ENCODE peak calls at places on chromosomes 6 and 20, in ten cellular contexts. H is HTR-8/SVneo; P is WTC11; S is upper lobe of right lung; G is activated T-cell treated with anti-CD3 and anti-CD28 coated beads for 48 hours; X is A673; T is stimulated activated CD4-positive, alpha-beta T cell treated with anti-CD3 and anti-CD28 coated beads, TNF-alpha, amount 100 ng/mL, for 1 hour; K is NCI-H345; W is NCI-H2227 treated with DMSO at 0.1 percent for 48 hours; R is thoracic aorta. A is an unnamed sample.

GRCh38 chr6:100595456-100595855 is 130.7 kb upstream of the SIM1 start:
- DNase-seq in H (no peak), P (no peak), S (no peak), G (no peak), X (no peak), T (no peak), K (no peak), W (no peak), R (no peak), A (no peak)

GRCh38 chr20:44730441-44730840 is 15.2 kb upstream of the KCNK15 start:
- DNase-seq in H (peak), P (no peak), S (no peak), G (no peak), X (peak), T (no peak), K (no peak), W (no peak), R (no peak), A (no peak)

GRCh38 chr20:45848421-45848820 is 8.8 kb downstream of the ACOT8 start:
- DNase-seq in H (no peak), P (no peak), S (no peak), G (no peak), X (no peak), T (no peak), K (no peak), W (no peak), R (no peak), A (no peak)

GRCh38 chr6:42257614-42258013 is 40.0 kb upstream of the MRPS10 start:
- DNase-seq in H (no peak), P (peak), S (no peak), G (no peak), X (no peak), T (no peak), K (no peak), W (no peak), R (no peak), A (no peak)

GRCh38 chr6:26028753-26029569 is 58.3 kb upstream of the HFE start:
- DNase-seq in H (no peak), P (peak), S (no peak), G (no peak), X (peak), T (no peak), K (no peak), W (no peak), R (no peak), A (no peak)

GRCh38 chr20:10447028-10447427 is 11.9 kb downstream of the SLX4IP start:
- DNase-seq in H (peak), P (no peak), S (no peak), G (no peak), X (peak), T (no peak), K (no peak), W (peak), R (no peak), A (no peak)

GRCh38 chr6:66533921-66534404 is 826.9 kb upstream of the EYS start:
- DNase-seq in H (no peak), P (no peak), S (no peak), G (no peak), X (peak), T (no peak), K (no peak), W (no peak), R (no peak), A (no peak)

GRCh38 chr6:47495954-47496545 is 18.5 kb downstream of the CD2AP start:
- DNase-seq in H (no peak), P (no peak), S (no peak), G (no peak), X (no peak), T (no peak), K (no peak), W (no peak), R (no peak), A (no peak)

GRCh38 chr6:36874443-36875249 is at the start of gene PPIL1:
- DNase-seq in H (peak), P (peak), S (peak), G (peak), X (peak), T (peak), K (peak), W (peak), R (peak), A (peak)

GRCh38 chr20:64192406-64192805 is 28.2 kb downstream of the MYT1 start:
- DNase-seq in H (no peak), P (peak), S (no peak), G (no peak), X (no peak), T (no peak), K (no peak), W (no peak), R (no peak), A (no peak)

GRCh38 chr6:155274533-155274932 is 10.7 kb downstream of the CLDN20 start:
- DNase-seq in H (no peak), P (no peak), S (no peak), G (no peak), X (no peak), T (no peak), K (no peak), W (no peak), R (no peak), A (no peak)

GRCh38 chr6:36544228-36544627 is 3.1 kb downstream of the STK38 start:
- DNase-seq in H (no peak), P (no peak), S (no peak), G (no peak), X (no peak), T (peak), K (no peak), W (no peak), R (no peak), A (no peak)

A was measured in omental fat pad.